ENCODE peak calls at places on chromosomes 12 and 14, in nine cellular contexts. One of them, this sample, is unnamed.

GRCh38 chr12:132579747-132580146 is 30.6 kb downstream of the LRCOL1 start:
- DNase-seq in stimulated activated CD8-positive, alpha-beta memory T cell treated with anti-CD3 and anti-CD28 coated beads, Interleukin-4, amount 100 ng/mL, for 24 hours: no peak
- DNase-seq in nephron progenitor cell: no peak
- DNase-seq in suprapubic skin: no peak
- DNase-seq in activated T-cell treated with anti-CD3 and anti-CD28 coated beads for 48 hours: no peak
- DNase-seq in stimulated activated CD4-positive, alpha-beta T cell treated with anti-CD3 and anti-CD28 coated beads, Interleukin-12 subunit alpha, Interleukin-12 subunit beta, amount 100 ng/mL, for 4 hours: no peak
- DNase-seq in activated CD4-positive, CD25-positive, alpha-beta regulatory T cell: no peak
- DNase-seq in activated naive CD4-positive, alpha-beta T cell treated with anti-CD3 and anti-CD28 coated beads, Interleukin-2, amount 10 ng/mL, durations not matched to agents 7 days and 5 days: no peak
- DNase-seq in OCI-LY7: no peak
- DNase-seq in this sample: no peak

GRCh38 chr12:24222968-24223367 is 273.5 kb upstream of the SOX5 start:
- DNase-seq in stimulated activated CD8-positive, alpha-beta memory T cell treated with anti-CD3 and anti-CD28 coated beads, Interleukin-4, amount 100 ng/mL, for 24 hours: no peak
- DNase-seq in nephron progenitor cell: no peak
- DNase-seq in suprapubic skin: no peak
- DNase-seq in activated T-cell treated with anti-CD3 and anti-CD28 coated beads for 48 hours: no peak
- DNase-seq in stimulated activated CD4-positive, alpha-beta T cell treated with anti-CD3 and anti-CD28 coated beads, Interleukin-12 subunit alpha, Interleukin-12 subunit beta, amount 100 ng/mL, for 4 hours: no peak
- DNase-seq in activated CD4-positive, CD25-positive, alpha-beta regulatory T cell: no peak
- DNase-seq in activated naive CD4-positive, alpha-beta T cell treated with anti-CD3 and anti-CD28 coated beads, Interleukin-2, amount 10 ng/mL, durations not matched to agents 7 days and 5 days: no peak
- DNase-seq in OCI-LY7: no peak
- DNase-seq in this sample: no peak

GRCh38 chr12:47087088-47087688 is 7.4 kb upstream of the AMIGO2 start:
- DNase-seq in stimulated activated CD8-positive, alpha-beta memory T cell treated with anti-CD3 and anti-CD28 coated beads, Interleukin-4, amount 100 ng/mL, for 24 hours: no peak
- DNase-seq in nephron progenitor cell: no peak
- DNase-seq in suprapubic skin: no peak
- DNase-seq in activated T-cell treated with anti-CD3 and anti-CD28 coated beads for 48 hours: no peak
- DNase-seq in stimulated activated CD4-positive, alpha-beta T cell treated with anti-CD3 and anti-CD28 coated beads, Interleukin-12 subunit alpha, Interleukin-12 subunit beta, amount 100 ng/mL, for 4 hours: no peak
- DNase-seq in activated CD4-positive, CD25-positive, alpha-beta regulatory T cell: no peak
- DNase-seq in activated naive CD4-positive, alpha-beta T cell treated with anti-CD3 and anti-CD28 coated beads, Interleukin-2, amount 10 ng/mL, durations not matched to agents 7 days and 5 days: no peak
- DNase-seq in OCI-LY7: no peak
- DNase-seq in this sample: no peak

GRCh38 chr12:118480235-118480634 is 103.9 kb downstream of the SUDS3 start:
- DNase-seq in stimulated activated CD8-positive, alpha-beta memory T cell treated with anti-CD3 and anti-CD28 coated beads, Interleukin-4, amount 100 ng/mL, for 24 hours: no peak
- DNase-seq in nephron progenitor cell: no peak
- DNase-seq in suprapubic skin: no peak
- DNase-seq in activated T-cell treated with anti-CD3 and anti-CD28 coated beads for 48 hours: no peak
- DNase-seq in stimulated activated CD4-positive, alpha-beta T cell treated with anti-CD3 and anti-CD28 coated beads, Interleukin-12 subunit alpha, Interleukin-12 subunit beta, amount 100 ng/mL, for 4 hours: no peak
- DNase-seq in activated CD4-positive, CD25-positive, alpha-beta regulatory T cell: no peak
- DNase-seq in activated naive CD4-positive, alpha-beta T cell treated with anti-CD3 and anti-CD28 coated beads, Interleukin-2, amount 10 ng/mL, durations not matched to agents 7 days and 5 days: no peak
- DNase-seq in OCI-LY7: no peak
- DNase-seq in this sample: no peak

GRCh38 chr14:57013987-57014386 is 203.7 kb upstream of the OTX2 start:
- DNase-seq in stimulated activated CD8-positive, alpha-beta memory T cell treated with anti-CD3 and anti-CD28 coated beads, Interleukin-4, amount 100 ng/mL, for 24 hours: no peak
- DNase-seq in nephron progenitor cell: no peak
- DNase-seq in suprapubic skin: no peak
- DNase-seq in activated T-cell treated with anti-CD3 and anti-CD28 coated beads for 48 hours: no peak
- DNase-seq in stimulated activated CD4-positive, alpha-beta T cell treated with anti-CD3 and anti-CD28 coated beads, Interleukin-12 subunit alpha, Interleukin-12 subunit beta, amount 100 ng/mL, for 4 hours: no peak
- DNase-seq in activated CD4-positive, CD25-positive, alpha-beta regulatory T cell: no peak
- DNase-seq in activated naive CD4-positive, alpha-beta T cell treated with anti-CD3 and anti-CD28 coated beads, Interleukin-2, amount 10 ng/mL, durations not matched to agents 7 days and 5 days: no peak
- DNase-seq in OCI-LY7: no peak
- DNase-seq in this sample: no peak

GRCh38 chr12:32134144-32134888 is 27.7 kb downstream of the BICD1 start:
- DNase-seq in stimulated activated CD8-positive, alpha-beta memory T cell treated with anti-CD3 and anti-CD28 coated beads, Interleukin-4, amount 100 ng/mL, for 24 hours: peak
- DNase-seq in nephron progenitor cell: no peak
- DNase-seq in suprapubic skin: no peak
- DNase-seq in activated T-cell treated with anti-CD3 and anti-CD28 coated beads for 48 hours: peak
- DNase-seq in stimulated activated CD4-positive, alpha-beta T cell treated with anti-CD3 and anti-CD28 coated beads, Interleukin-12 subunit alpha, Interleukin-12 subunit beta, amount 100 ng/mL, for 4 hours: peak
- DNase-seq in activated CD4-positive, CD25-positive, alpha-beta regulatory T cell: peak
- DNase-seq in activated naive CD4-positive, alpha-beta T cell treated with anti-CD3 and anti-CD28 coated beads, Interleukin-2, amount 10 ng/mL, durations not matched to agents 7 days and 5 days: peak
- DNase-seq in OCI-LY7: peak
- DNase-seq in this sample: peak

GRCh38 chr14:44108601-44109000 is 398.5 kb downstream of the FSCB start:
- DNase-seq in stimulated activated CD8-positive, alpha-beta memory T cell treated with anti-CD3 and anti-CD28 coated beads, Interleukin-4, amount 100 ng/mL, for 24 hours: no peak
- DNase-seq in nephron progenitor cell: no peak
- DNase-seq in suprapubic skin: no peak
- DNase-seq in activated T-cell treated with anti-CD3 and anti-CD28 coated beads for 48 hours: no peak
- DNase-seq in stimulated activated CD4-positive, alpha-beta T cell treated with anti-CD3 and anti-CD28 coated beads, Interleukin-12 subunit alpha, Interleukin-12 subunit beta, amount 100 ng/mL, for 4 hours: no peak
- DNase-seq in activated CD4-positive, CD25-positive, alpha-beta regulatory T cell: no peak
- DNase-seq in activated naive CD4-positive, alpha-beta T cell treated with anti-CD3 and anti-CD28 coated beads, Interleukin-2, amount 10 ng/mL, durations not matched to agents 7 days and 5 days: no peak
- DNase-seq in OCI-LY7: no peak
- DNase-seq in this sample: no peak

GRCh38 chr12:22333186-22333745 is 1.2 kb downstream of the ST8SIA1 start:
- DNase-seq in stimulated activated CD8-positive, alpha-beta memory T cell treated with anti-CD3 and anti-CD28 coated beads, Interleukin-4, amount 100 ng/mL, for 24 hours: no peak
- DNase-seq in nephron progenitor cell: no peak
- DNase-seq in suprapubic skin: no peak
- DNase-seq in activated T-cell treated with anti-CD3 and anti-CD28 coated beads for 48 hours: no peak
- DNase-seq in stimulated activated CD4-positive, alpha-beta T cell treated with anti-CD3 and anti-CD28 coated beads, Interleukin-12 subunit alpha, Interleukin-12 subunit beta, amount 100 ng/mL, for 4 hours: no peak
- DNase-seq in activated CD4-positive, CD25-positive, alpha-beta regulatory T cell: no peak
- DNase-seq in activated naive CD4-positive, alpha-beta T cell treated with anti-CD3 and anti-CD28 coated beads, Interleukin-2, amount 10 ng/mL, durations not matched to agents 7 days and 5 days: no peak
- DNase-seq in OCI-LY7: no peak
- DNase-seq in this sample: no peak

GRCh38 chr14:73452341-73453191 is 5.8 kb downstream of the NUMB start:
- DNase-seq in stimulated activated CD8-positive, alpha-beta memory T cell treated with anti-CD3 and anti-CD28 coated beads, Interleukin-4, amount 100 ng/mL, for 24 hours: no peak
- DNase-seq in nephron progenitor cell: no peak
- DNase-seq in suprapubic skin: no peak
- DNase-seq in activated T-cell treated with anti-CD3 and anti-CD28 coated beads for 48 hours: no peak
- DNase-seq in stimulated activated CD4-positive, alpha-beta T cell treated with anti-CD3 and anti-CD28 coated beads, Interleukin-12 subunit alpha, Interleukin-12 subunit beta, amount 100 ng/mL, for 4 hours: no peak
- DNase-seq in activated CD4-positive, CD25-positive, alpha-beta regulatory T cell: no peak
- DNase-seq in activated naive CD4-positive, alpha-beta T cell treated with anti-CD3 and anti-CD28 coated beads, Interleukin-2, amount 10 ng/mL, durations not matched to agents 7 days and 5 days: no peak
- DNase-seq in OCI-LY7: peak
- DNase-seq in this sample: no peak

GRCh38 chr14:75025082-75025481 is 22.4 kb downstream of the EIF2B2 start:
- DNase-seq in stimulated activated CD8-positive, alpha-beta memory T cell treated with anti-CD3 and anti-CD28 coated beads, Interleukin-4, amount 100 ng/mL, for 24 hours: no peak
- DNase-seq in nephron progenitor cell: no peak
- DNase-seq in suprapubic skin: no peak
- DNase-seq in activated T-cell treated with anti-CD3 and anti-CD28 coated beads for 48 hours: no peak
- DNase-seq in stimulated activated CD4-positive, alpha-beta T cell treated with anti-CD3 and anti-CD28 coated beads, Interleukin-12 subunit alpha, Interleukin-12 subunit beta, amount 100 ng/mL, for 4 hours: no peak
- DNase-seq in activated CD4-positive, CD25-positive, alpha-beta regulatory T cell: no peak
- DNase-seq in activated naive CD4-positive, alpha-beta T cell treated with anti-CD3 and anti-CD28 coated beads, Interleukin-2, amount 10 ng/mL, durations not matched to agents 7 days and 5 days: no peak
- DNase-seq in OCI-LY7: no peak
- DNase-seq in this sample: no peak

GRCh38 chr14:51996148-51996746 is 6.9 kb downstream of the RTRAF start:
- DNase-seq in stimulated activated CD8-positive, alpha-beta memory T cell treated with anti-CD3 and anti-CD28 coated beads, Interleukin-4, amount 100 ng/mL, for 24 hours: no peak
- DNase-seq in nephron progenitor cell: no peak
- DNase-seq in suprapubic skin: no peak
- DNase-seq in activated T-cell treated with anti-CD3 and anti-CD28 coated beads for 48 hours: no peak
- DNase-seq in stimulated activated CD4-positive, alpha-beta T cell treated with anti-CD3 and anti-CD28 coated beads, Interleukin-12 subunit alpha, Interleukin-12 subunit beta, amount 100 ng/mL, for 4 hours: no peak
- DNase-seq in activated CD4-positive, CD25-positive, alpha-beta regulatory T cell: no peak
- DNase-seq in activated naive CD4-positive, alpha-beta T cell treated with anti-CD3 and anti-CD28 coated beads, Interleukin-2, amount 10 ng/mL, durations not matched to agents 7 days and 5 days: no peak
- DNase-seq in OCI-LY7: peak
- DNase-seq in this sample: no peak

GRCh38 chr12:120984351-120984898 is 6.1 kb downstream of the HNF1A start:
- DNase-seq in stimulated activated CD8-positive, alpha-beta memory T cell treated with anti-CD3 and anti-CD28 coated beads, Interleukin-4, amount 100 ng/mL, for 24 hours: no peak
- DNase-seq in nephron progenitor cell: no peak
- DNase-seq in suprapubic skin: no peak
- DNase-seq in activated T-cell treated with anti-CD3 and anti-CD28 coated beads for 48 hours: no peak
- DNase-seq in stimulated activated CD4-positive, alpha-beta T cell treated with anti-CD3 and anti-CD28 coated beads, Interleukin-12 subunit alpha, Interleukin-12 subunit beta, amount 100 ng/mL, for 4 hours: no peak
- DNase-seq in activated CD4-positive, CD25-positive, alpha-beta regulatory T cell: no peak
- DNase-seq in activated naive CD4-positive, alpha-beta T cell treated with anti-CD3 and anti-CD28 coated beads, Interleukin-2, amount 10 ng/mL, durations not matched to agents 7 days and 5 days: no peak
- DNase-seq in OCI-LY7: no peak
- DNase-seq in this sample: no peak

GRCh38 chr12:80053048-80053790 is 46.1 kb upstream of the OTOGL start:
- DNase-seq in stimulated activated CD8-positive, alpha-beta memory T cell treated with anti-CD3 and anti-CD28 coated beads, Interleukin-4, amount 100 ng/mL, for 24 hours: no peak
- DNase-seq in nephron progenitor cell: no peak
- DNase-seq in suprapubic skin: no peak
- DNase-seq in activated T-cell treated with anti-CD3 and anti-CD28 coated beads for 48 hours: no peak
- DNase-seq in stimulated activated CD4-positive, alpha-beta T cell treated with anti-CD3 and anti-CD28 coated beads, Interleukin-12 subunit alpha, Interleukin-12 subunit beta, amount 100 ng/mL, for 4 hours: no peak
- DNase-seq in activated CD4-positive, CD25-positive, alpha-beta regulatory T cell: no peak
- DNase-seq in activated naive CD4-positive, alpha-beta T cell treated with anti-CD3 and anti-CD28 coated beads, Interleukin-2, amount 10 ng/mL, durations not matched to agents 7 days and 5 days: no peak
- DNase-seq in OCI-LY7: no peak
- DNase-seq in this sample: no peak

GRCh38 chr12:68853396-68854077 is 45.6 kb downstream of the MDM2 start:
- DNase-seq in stimulated activated CD8-positive, alpha-beta memory T cell treated with anti-CD3 and anti-CD28 coated beads, Interleukin-4, amount 100 ng/mL, for 24 hours: no peak
- DNase-seq in nephron progenitor cell: no peak
- DNase-seq in suprapubic skin: no peak
- DNase-seq in activated T-cell treated with anti-CD3 and anti-CD28 coated beads for 48 hours: no peak
- DNase-seq in stimulated activated CD4-positive, alpha-beta T cell treated with anti-CD3 and anti-CD28 coated beads, Interleukin-12 subunit alpha, Interleukin-12 subunit beta, amount 100 ng/mL, for 4 hours: no peak
- DNase-seq in activated CD4-positive, CD25-positive, alpha-beta regulatory T cell: no peak
- DNase-seq in activated naive CD4-positive, alpha-beta T cell treated with anti-CD3 and anti-CD28 coated beads, Interleukin-2, amount 10 ng/mL, durations not matched to agents 7 days and 5 days: no peak
- DNase-seq in OCI-LY7: no peak
- DNase-seq in this sample: no peak

This sample was measured in natural killer cell treated with Interleukin-12 subunit alpha and Interleukin-12 subunit beta and Interleukin-15 and Interleukin-18, amount 100 ng/mL, for 72 hours.